ENCODE peak calls at places on chromosomes 16 and 17, in seven cellular contexts. O is SK-N-SH, Z is colonic mucosa, G is ascending aorta, B is AG10803, C is AG04449, I is PC-3. A is an unnamed sample.

GRCh38 chr16:637081-638018 is 1.2 kb upstream of the METTL26 start:
- DNase-seq in B (peak), Z (peak), O (peak), G (no peak), I (peak), C (no peak), A (no peak)

GRCh38 chr16:68732068-68732680 is 4.9 kb upstream of the CDH1 start:
- DNase-seq in I (peak), O (peak), Z (peak), G (no peak), B (no peak), C (no peak), A (no peak)

GRCh38 chr16:19001788-19002187 is 18.1 kb downstream of the TMC7 start:
- DNase-seq in O (no peak), G (peak), I (peak), C (peak), Z (no peak), B (peak), A (no peak)

GRCh38 chr17:31508310-31509094 is 117.0 kb downstream of the RAB11FIP4 start:
- DNase-seq in Z (peak), I (no peak), B (no peak), O (no peak), G (no peak), C (no peak), A (no peak)

GRCh38 chr17:35129154-35129972 is 7.9 kb downstream of the FNDC8 start:
- DNase-seq in G (no peak), B (peak), C (no peak), Z (no peak), I (no peak), O (no peak), A (no peak)

GRCh38 chr17:68103148-68103547 is 67.6 kb downstream of the KPNA2 start:
- DNase-seq in I (no peak), O (peak), B (no peak), G (no peak), C (no peak), Z (no peak), A (no peak)

GRCh38 chr17:81097134-81097942 is 62.4 kb downstream of the BAIAP2 start:
- DNase-seq in Z (peak), C (no peak), B (peak), O (peak), I (peak), G (peak), A (no peak)

GRCh38 chr16:3021449-3022207 is 1.5 kb downstream of the TNFRSF12A start:
- DNase-seq in O (peak), G (peak), I (peak), B (peak), Z (peak), C (peak), A (peak)

GRCh38 chr17:32622540-32622939 is 135.7 kb downstream of the CDK5R1 start:
- DNase-seq in G (no peak), I (no peak), B (no peak), C (no peak), Z (no peak), O (no peak), A (no peak)

GRCh38 chr16:7316266-7316888 is 16.3 kb upstream of the RBFOX1 start:
- DNase-seq in O (no peak), Z (no peak), B (no peak), G (no peak), C (no peak), I (no peak), A (no peak)

GRCh38 chr17:48001187-48001586 is 30.3 kb downstream of the CDK5RAP3 start:
- DNase-seq in B (peak), Z (no peak), C (no peak), O (no peak), I (no peak), G (no peak), A (no peak)

GRCh38 chr17:57357830-57358426 is 101.6 kb downstream of the MSI2 start:
- DNase-seq in O (no peak), B (no peak), C (no peak), G (peak), Z (no peak), I (peak), A (no peak)

GRCh38 chr17:62723842-62724241 is 84.3 kb downstream of the MARCHF10 start:
- DNase-seq in O (no peak), B (no peak), I (no peak), G (no peak), Z (no peak), C (no peak), A (no peak)

GRCh38 chr17:75338335-75338734 is 49.1 kb upstream of the SLC25A19 start:
- DNase-seq in G (no peak), I (no peak), Z (no peak), O (no peak), B (peak), C (no peak), A (no peak)

GRCh38 chr17:4846635-4847390 is 13.7 kb downstream of the MINK1 start:
- DNase-seq in G (no peak), I (no peak), C (no peak), O (no peak), B (no peak), Z (no peak), A (no peak)

GRCh38 chr17:39928868-39929651 is 1.5 kb downstream of the LRRC3C start:
- DNase-seq in C (peak), I (peak), O (no peak), G (no peak), Z (no peak), B (peak), A (no peak)

GRCh38 chr17:56112086-56112485 is 41.2 kb upstream of the ANKFN1 start:
- DNase-seq in Z (no peak), I (no peak), C (peak), B (peak), O (no peak), G (no peak), A (no peak)

GRCh38 chr16:64440421-64440831 is 681.4 kb downstream of the CDH11 start:
- DNase-seq in B (peak), I (peak), O (no peak), G (peak), Z (no peak), C (peak), A (no peak)

GRCh38 chr17:50168319-50168718 is 2.5 kb downstream of the SGCA start:
- DNase-seq in G (no peak), B (no peak), C (no peak), O (no peak), I (no peak), Z (no peak), A (no peak)

GRCh38 chr17:73795730-73796129 is 151.5 kb upstream of the SDK2 start:
- DNase-seq in Z (no peak), I (peak), B (no peak), O (no peak), G (no peak), C (no peak), A (no peak)

GRCh38 chr17:15377608-15378007 is 36.2 kb upstream of the TEKT3 start:
- DNase-seq in B (peak), C (peak), G (no peak), O (no peak), Z (no peak), I (peak), A (no peak)

GRCh38 chr17:49891694-49892389 is 44.0 kb upstream of the TAC4 start:
- DNase-seq in C (no peak), I (no peak), G (no peak), Z (no peak), O (no peak), B (no peak), A (no peak)

GRCh38 chr17:72560303-72561247 is 439.8 kb downstream of the SOX9 start:
- DNase-seq in I (peak), C (no peak), O (peak), Z (peak), B (peak), G (no peak), A (peak)

GRCh38 chr16:79006206-79006605 is 594.3 kb downstream of the MAF start:
- DNase-seq in I (no peak), B (no peak), Z (no peak), O (no peak), G (no peak), C (no peak), A (no peak)

GRCh38 chr16:88939814-88940195 is 37.2 kb downstream of the CBFA2T3 start:
- DNase-seq in G (no peak), O (no peak), B (no peak), Z (no peak), I (no peak), C (no peak), A (no peak)

GRCh38 chr17:81044764-81045589 is 10.0 kb downstream of the BAIAP2 start:
- DNase-seq in I (peak), O (peak), C (no peak), G (peak), Z (peak), B (peak), A (no peak)

GRCh38 chr17:78144146-78144719 is 2.0 kb upstream of the C17orf99 start:
- DNase-seq in G (peak), Z (peak), B (peak), C (no peak), I (peak), O (peak), A (no peak)

GRCh38 chr17:71325117-71325516 is 795.7 kb upstream of the SOX9 start:
- DNase-seq in C (no peak), I (peak), G (no peak), Z (no peak), B (no peak), O (no peak), A (no peak)

GRCh38 chr16:49799172-49799571 is 56.7 kb downstream of the ZNF423 start:
- DNase-seq in B (no peak), G (no peak), C (no peak), I (no peak), Z (no peak), O (no peak), A (no peak)

GRCh38 chr17:77404812-77405581 is 264.2 kb downstream of the SEC14L1 start:
- DNase-seq in O (no peak), Z (peak), G (peak), B (peak), C (peak), I (peak), A (peak)

GRCh38 chr16:80006175-80006895 is 405.8 kb upstream of the MAF start:
- DNase-seq in I (no peak), B (peak), Z (peak), O (no peak), C (no peak), G (no peak), A (no peak)

GRCh38 chr17:64447526-64447925 is 1.4 kb upstream of the MILR1 start:
- DNase-seq in Z (no peak), B (no peak), I (no peak), G (no peak), C (no peak), O (no peak), A (no peak)

DNA sequence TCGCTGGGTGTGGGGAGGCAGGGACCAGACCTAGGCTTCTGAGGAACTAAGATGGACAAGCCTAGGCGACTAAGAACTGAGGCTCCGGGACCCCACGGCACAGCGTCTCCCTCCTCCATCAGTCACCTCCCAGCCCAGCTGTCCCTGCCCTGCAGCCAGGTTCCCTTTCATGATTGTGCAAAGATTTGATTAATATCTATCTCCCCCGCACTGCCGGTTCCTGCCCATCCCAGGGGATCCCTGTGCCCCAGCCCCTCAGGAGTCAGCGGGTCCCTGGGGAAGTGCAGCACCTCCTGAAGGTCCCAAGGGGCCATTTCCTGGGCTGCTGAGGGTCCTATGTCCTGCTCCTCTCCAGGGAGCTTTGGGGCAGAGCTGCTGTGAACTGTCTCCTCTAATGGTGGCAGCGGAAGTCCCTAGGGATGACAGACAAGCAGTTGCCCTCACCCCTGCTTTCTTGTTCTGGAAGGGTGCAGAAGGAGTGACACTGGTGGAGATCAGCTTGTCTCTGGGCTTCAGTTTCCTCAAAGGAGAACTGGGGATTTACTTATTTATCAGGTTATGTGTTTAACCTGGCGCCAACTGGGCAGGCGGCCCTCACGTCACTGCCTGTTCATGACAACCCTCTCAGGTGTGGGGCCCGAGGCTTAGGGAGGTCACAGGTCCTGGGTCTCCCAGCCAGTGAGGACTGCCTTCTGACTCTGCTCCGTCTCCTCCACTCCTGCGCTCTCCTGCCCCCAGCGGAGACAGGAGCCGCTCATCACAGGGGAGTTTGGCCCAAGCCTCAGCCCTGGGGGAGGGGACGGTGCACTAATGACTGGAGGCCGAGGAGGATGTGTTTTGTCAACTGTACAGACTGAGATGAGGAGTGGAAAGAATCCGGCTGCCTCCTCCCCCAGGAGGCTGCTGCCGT is 1.9 kb upstream of the C16orf74 start:
- DNase-seq in C (no peak), Z (no peak), O (peak), I (peak), B (no peak), G (no peak), A (peak)
- TF ChIP-seq CTCF in C (peak), Z (no peak), O (peak), I (peak), B (peak), G (no peak), A (no peak)

DNA sequence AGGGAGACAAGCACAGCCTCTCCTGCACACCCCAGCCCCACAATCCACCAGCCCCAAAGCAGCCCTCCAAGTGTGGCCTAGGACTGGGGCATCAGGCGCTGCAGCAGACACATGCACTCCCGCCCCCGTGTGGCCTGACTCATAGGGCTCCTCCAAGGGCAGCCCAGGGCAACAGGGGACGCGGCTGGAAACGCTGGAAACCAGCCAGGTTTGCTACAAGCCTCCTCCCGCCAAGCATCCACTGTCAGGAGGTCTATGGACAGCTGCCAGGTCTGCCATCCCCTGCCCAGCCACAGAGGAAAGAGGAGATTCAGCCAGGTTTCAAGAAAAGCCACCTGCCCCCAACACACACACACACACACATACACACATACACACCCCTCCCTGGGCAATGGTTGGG is 25.8 kb downstream of the SRCIN1 start:
- DNase-seq in I (peak), G (no peak), C (no peak), Z (no peak), B (no peak), O (peak), A (no peak)
- TF ChIP-seq CTCF in I (peak), G (no peak), C (no peak), Z (no peak), B (peak), O (peak), A (no peak)

GRCh38 chr16:89996178-89996489 is 23.1 kb downstream of the DBNDD1 start:
- DNase-seq in Z (no peak), C (no peak), B (no peak), G (no peak), I (no peak), O (no peak), A (no peak)

GRCh38 chr16:89993971-89994370 is 25.3 kb downstream of the DBNDD1 start:
- DNase-seq in O (no peak), B (no peak), I (no peak), C (no peak), Z (no peak), G (no peak), A (no peak)

GRCh38 chr16:89993377-89993776 is 25.9 kb downstream of the DBNDD1 start:
- DNase-seq in B (no peak), I (no peak), Z (no peak), C (no peak), O (no peak), G (no peak), A (no peak)

GRCh38 chr16:89990799-89991198 is 28.5 kb downstream of the DBNDD1 start:
- DNase-seq in B (no peak), I (no peak), O (no peak), Z (no peak), C (no peak), G (no peak), A (no peak)

GRCh38 chr16:89994389-89994720 is 24.9 kb downstream of the DBNDD1 start:
- DNase-seq in C (no peak), G (no peak), B (no peak), O (no peak), I (no peak), Z (no peak), A (no peak)
- TF ChIP-seq CTCF in C (no peak), G (no peak), B (no peak), O (no peak), I (no peak), Z (no peak), A (no peak)

GRCh38 chr16:28522792-28523191 is 16.0 kb downstream of the NUPR1 start:
- DNase-seq in O (no peak), G (no peak), C (no peak), B (no peak), I (no peak), Z (no peak), A (no peak)

GRCh38 chr16:28526201-28527099 is 12.3 kb downstream of the NUPR1 start:
- DNase-seq in O (no peak), G (no peak), C (no peak), I (no peak), B (no peak), Z (no peak), A (no peak)

GRCh38 chr16:28527985-28528384 is 10.8 kb downstream of the NUPR1 start:
- DNase-seq in B (no peak), G (no peak), C (no peak), I (no peak), O (no peak), Z (no peak), A (no peak)

GRCh38 chr16:28521436-28521835 is 14.8 kb upstream of the IL27 start:
- DNase-seq in Z (no peak), O (no peak), C (no peak), I (no peak), B (no peak), G (no peak), A (no peak)

GRCh38 chr16:28524544-28525179 is 14.1 kb downstream of the NUPR1 start:
- DNase-seq in B (peak), G (no peak), I (no peak), Z (no peak), C (no peak), O (no peak), A (no peak)
- TF ChIP-seq CTCF in B (no peak), G (no peak), I (no peak), Z (no peak), C (no peak), O (no peak), A (no peak)

GRCh38 chr17:46026045-46026814 is 27.2 kb downstream of the STH start:
- DNase-seq in B (no peak), G (no peak), C (no peak), Z (no peak), I (no peak), O (no peak), A (no peak)
- TF ChIP-seq CTCF in B (no peak), G (no peak), C (no peak), Z (no peak), I (no peak), O (no peak), A (no peak)

DNA sequence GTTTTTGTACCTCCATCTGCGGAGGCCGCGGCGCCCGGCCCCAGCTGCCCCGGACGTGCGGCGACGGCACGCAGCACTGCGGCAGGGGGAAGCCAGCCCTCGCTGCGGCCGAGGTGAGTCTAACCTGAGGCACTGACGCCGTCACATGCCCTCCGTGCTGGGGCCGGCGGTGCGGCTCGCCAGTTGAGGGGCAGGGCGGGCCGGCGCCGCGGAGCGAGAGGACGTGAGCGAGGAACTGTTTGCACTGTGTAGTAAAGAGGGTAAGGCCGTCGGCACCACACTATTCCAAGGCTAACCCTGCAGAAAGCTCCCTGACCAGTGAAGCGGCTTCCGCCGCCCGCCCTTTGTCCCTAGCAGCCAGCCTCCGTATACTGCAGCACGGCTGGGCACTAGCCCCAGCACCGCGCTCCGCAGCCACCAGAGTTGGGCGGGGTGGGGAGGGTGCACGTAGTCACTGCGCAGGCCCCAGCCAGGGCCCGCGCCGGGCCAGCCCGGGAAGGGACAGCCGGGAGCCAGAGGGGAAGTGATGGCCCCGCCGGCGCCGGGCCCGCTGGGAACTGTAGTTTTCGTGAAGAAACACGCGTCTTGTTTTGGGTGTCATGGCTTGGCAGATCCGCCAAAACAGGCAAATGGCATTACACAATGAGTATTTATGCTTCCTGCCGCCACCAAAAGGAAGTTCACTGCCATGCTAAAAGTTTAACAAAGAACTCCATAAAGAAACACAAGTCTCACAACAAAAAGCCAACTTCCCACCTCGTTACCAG is 580 bp upstream of the KANSL1 start:
- DNase-seq in G (peak), O (peak), C (peak), B (peak), I (peak), Z (peak), A (peak)
- TF ChIP-seq CTCF in G (no peak), O (peak), C (no peak), B (peak), I (peak), Z (no peak), A (no peak)

DNA sequence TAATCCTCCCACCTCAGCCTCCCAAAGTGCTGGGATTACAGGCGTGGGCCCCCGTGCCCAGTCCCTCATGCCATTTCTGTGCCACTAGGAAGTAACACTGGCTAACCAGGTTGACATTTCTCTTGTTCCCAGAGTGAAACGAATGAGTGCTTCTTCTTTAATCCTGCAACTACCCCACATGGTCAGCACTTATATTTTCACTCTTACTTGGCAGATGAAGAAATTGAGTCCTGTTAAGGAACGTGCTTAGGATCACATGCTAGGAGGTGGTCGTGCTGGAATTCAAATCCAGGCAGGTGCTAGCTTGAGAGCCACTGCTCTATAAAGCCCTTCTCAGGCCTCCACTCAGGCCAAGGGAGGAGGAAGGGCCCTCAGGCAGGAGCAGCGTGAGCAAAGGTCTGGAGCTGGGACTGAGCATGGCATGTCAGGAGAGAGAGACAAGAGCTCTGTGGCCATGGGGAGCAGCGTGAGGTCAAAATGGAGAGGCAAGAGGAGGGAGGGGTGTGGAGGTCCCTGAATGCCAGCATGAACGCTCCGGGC is 18.5 kb upstream of the RMI2 start:
- DNase-seq in G (no peak), B (no peak), Z (no peak), O (no peak), C (no peak), I (no peak), A (no peak)
- TF ChIP-seq CTCF in G (no peak), B (no peak), Z (no peak), O (no peak), C (no peak), I (no peak), A (no peak)

GRCh38 chr17:8041249-8041928 is 2.5 kb downstream of the ALOX15B start:
- DNase-seq in I (peak), C (no peak), B (peak), G (no peak), O (peak), Z (peak), A (no peak)
- TF ChIP-seq CTCF in I (peak), C (peak), B (peak), G (no peak), O (peak), Z (peak), A (no peak)